ENCODE peak calls at places on chromosomes 6 and 20, in eight cellular contexts. Q is H1; U is OCI-LY7; G is uterus; L is stimulated activated CD8-positive, alpha-beta memory T cell treated with anti-CD3 and anti-CD28 coated beads, Interleukin-7, amount 100 ng/mL, for 1 hour; M is CD4-positive, alpha-beta T cell; E is mesenteric fat pad; T is central memory CD4-positive, alpha-beta T cell. O is an unnamed sample.

GRCh38 chr20:41367956-41368355 is 1.3 kb upstream of the EMILIN3 start:
- DNase-seq in M (no peak), L (no peak), T (no peak), Q (no peak), G (no peak), U (no peak), E (no peak), O (no peak)

GRCh38 chr6:137816133-137816579 is 50.9 kb upstream of the TNFAIP3 start:
- DNase-seq in G (no peak), L (no peak), Q (no peak), T (peak), E (no peak), M (no peak), U (no peak), O (peak)

GRCh38 chr6:74568851-74569250 is 637.0 kb downstream of the COL12A1 start:
- DNase-seq in L (no peak), G (no peak), E (no peak), T (no peak), M (no peak), Q (no peak), U (no peak), O (no peak)

GRCh38 chr6:27617046-27617687 is 144.3 kb upstream of the ZNF184 start:
- DNase-seq in E (no peak), G (no peak), Q (no peak), T (no peak), L (no peak), U (no peak), M (no peak), O (peak)

GRCh38 chr6:134198093-134198492 is 119.8 kb downstream of the SGK1 start:
- DNase-seq in L (no peak), E (no peak), T (no peak), Q (no peak), U (no peak), M (no peak), G (no peak), O (no peak)

GRCh38 chr6:73983367-73983766 is 287.4 kb downstream of the CD109 start:
- DNase-seq in M (no peak), Q (no peak), G (no peak), E (no peak), L (no peak), U (no peak), T (no peak), O (no peak)

GRCh38 chr6:69019832-69020231 is 384.8 kb downstream of the ADGRB3 start:
- DNase-seq in G (no peak), Q (no peak), E (no peak), T (no peak), U (no peak), L (no peak), M (no peak), O (no peak)

GRCh38 chr20:23647346-23647745 is 9.6 kb upstream of the CST3 start:
- DNase-seq in T (no peak), U (no peak), M (no peak), L (no peak), G (no peak), E (no peak), Q (no peak), O (no peak)

GRCh38 chr6:87745966-87746721 is 44.1 kb upstream of the AKIRIN2 start:
- DNase-seq in L (no peak), G (no peak), E (no peak), U (no peak), Q (no peak), T (no peak), M (no peak), O (no peak)

GRCh38 chr6:149001422-149001821 is 254.6 kb downstream of the UST start:
- DNase-seq in E (no peak), G (no peak), U (no peak), T (no peak), M (no peak), L (no peak), Q (no peak), O (no peak)

GRCh38 chr6:169723991-169724553 is at the start of gene PHF10:
- DNase-seq in T (peak), G (no peak), Q (no peak), M (peak), L (peak), E (no peak), U (peak), O (peak)

GRCh38 chr6:44068607-44069296 is 58.5 kb downstream of the MRPL14 start:
- DNase-seq in U (no peak), M (no peak), L (no peak), G (no peak), E (no peak), T (no peak), Q (no peak), O (no peak)